ENCODE peak calls at places on chromosomes 1 and 21, in five cellular contexts. One of them, this sample, is unnamed.
A peak's percentile ranks its signal among the peaks of the same experiment; 100 is the strongest.

GRCh38 chr1:167663002-167663772 is 33.2 kb downstream of the RCSD1 start:
- DNase-seq in right lobe of liver: no peak
- DNase-seq in ovary: peak; percentile 20
- DNase-seq in stomach: no peak
- DNase-seq in transverse colon: no peak
- DNase-seq in this sample: peak; percentile 67

GRCh38 chr1:23273450-23274133 is 56.3 kb upstream of the HTR1D start:
- DNase-seq in right lobe of liver: no peak
- DNase-seq in stomach: no peak
- DNase-seq in ovary: no peak
- DNase-seq in transverse colon: no peak
- DNase-seq in this sample: peak; percentile 20

GRCh38 chr1:89519779-89520358 is 4.8 kb upstream of the LRRC8B start:
- DNase-seq in transverse colon: peak; percentile 17
- DNase-seq in stomach: no peak
- DNase-seq in right lobe of liver: no peak
- DNase-seq in ovary: no peak
- DNase-seq in this sample: peak; percentile 26

GRCh38 chr21:27423073-27423472 is 456.2 kb upstream of the ADAMTS5 start:
- DNase-seq in ovary: peak; percentile 35
- DNase-seq in transverse colon: peak; percentile 36
- DNase-seq in stomach: peak; percentile 38
- DNase-seq in right lobe of liver: no peak
- DNase-seq in this sample: peak; percentile 50

GRCh38 chr1:180260541-180260940 is 30.5 kb downstream of the LHX4 start:
- DNase-seq in transverse colon: no peak
- DNase-seq in stomach: no peak
- DNase-seq in right lobe of liver: no peak
- DNase-seq in ovary: no peak
- DNase-seq in this sample: no peak

GRCh38 chr1:246698466-246699094 is 25.6 kb upstream of the SCCPDH start:
- DNase-seq in stomach: no peak
- DNase-seq in right lobe of liver: no peak
- DNase-seq in transverse colon: no peak
- DNase-seq in ovary: no peak
- DNase-seq in this sample: no peak

GRCh38 chr1:232477728-232478127 is 152.2 kb downstream of the SIPA1L2 start:
- DNase-seq in ovary: no peak
- DNase-seq in right lobe of liver: no peak
- DNase-seq in stomach: no peak
- DNase-seq in transverse colon: no peak
- DNase-seq in this sample: peak; percentile 28

GRCh38 chr1:87556326-87556725 is 227.6 kb downstream of the LMO4 start:
- DNase-seq in ovary: no peak
- DNase-seq in transverse colon: no peak
- DNase-seq in right lobe of liver: no peak
- DNase-seq in stomach: no peak
- DNase-seq in this sample: no peak

GRCh38 chr1:197468581-197469175 is 200.6 kb downstream of the CRB1 start:
- DNase-seq in transverse colon: no peak
- DNase-seq in right lobe of liver: no peak
- DNase-seq in ovary: no peak
- DNase-seq in stomach: no peak
- DNase-seq in this sample: no peak

GRCh38 chr1:212495843-212496494 is 63.2 kb downstream of the NENF start:
- DNase-seq in right lobe of liver: no peak
- DNase-seq in transverse colon: no peak
- DNase-seq in stomach: no peak
- DNase-seq in ovary: no peak
- DNase-seq in this sample: no peak

GRCh38 chr1:66140072-66140471 is 347.4 kb downstream of the PDE4B start:
- DNase-seq in stomach: peak; percentile 38
- DNase-seq in transverse colon: peak; percentile 47
- DNase-seq in right lobe of liver: no peak
- DNase-seq in ovary: no peak
- DNase-seq in this sample: no peak

GRCh38 chr1:239361403-239361802 is 25.0 kb upstream of the CHRM3 start:
- DNase-seq in right lobe of liver: no peak
- DNase-seq in stomach: no peak
- DNase-seq in ovary: no peak
- DNase-seq in transverse colon: no peak
- DNase-seq in this sample: no peak

GRCh38 chr1:234601217-234602017 is 8.6 kb downstream of the IRF2BP2 start:
- DNase-seq in right lobe of liver: no peak
- DNase-seq in transverse colon: peak; percentile 42
- DNase-seq in ovary: no peak
- DNase-seq in stomach: no peak
- DNase-seq in this sample: no peak

GRCh38 chr1:103348136-103348535 is 177.4 kb upstream of the RNPC3 start:
- DNase-seq in stomach: no peak
- DNase-seq in transverse colon: no peak
- DNase-seq in ovary: no peak
- DNase-seq in right lobe of liver: no peak
- DNase-seq in this sample: no peak

GRCh38 chr1:101128211-101128727 is 102.7 kb upstream of the DPH5 start:
- DNase-seq in stomach: no peak
- DNase-seq in ovary: no peak
- DNase-seq in right lobe of liver: no peak
- DNase-seq in transverse colon: no peak
- DNase-seq in this sample: no peak

GRCh38 chr1:225962440-225962975 is 21.5 kb upstream of the LEFTY2 start:
- DNase-seq in ovary: no peak
- DNase-seq in stomach: peak; percentile 60
- DNase-seq in transverse colon: peak; percentile 76
- DNase-seq in right lobe of liver: no peak
- DNase-seq in this sample: no peak

GRCh38 chr1:119396982-119397381 is 18.0 kb upstream of the HSD3B2 start:
- DNase-seq in right lobe of liver: no peak
- DNase-seq in transverse colon: no peak
- DNase-seq in stomach: no peak
- DNase-seq in ovary: no peak
- DNase-seq in this sample: no peak

GRCh38 chr1:2643414-2644077 is 10.7 kb upstream of the MMEL1 start:
- DNase-seq in transverse colon: no peak
- DNase-seq in right lobe of liver: peak; percentile 52
- DNase-seq in ovary: no peak
- DNase-seq in stomach: no peak
- DNase-seq in this sample: no peak

GRCh38 chr1:85603086-85603485 is 22.5 kb downstream of the CCN1 start:
- DNase-seq in right lobe of liver: no peak
- DNase-seq in transverse colon: no peak
- DNase-seq in ovary: no peak
- DNase-seq in stomach: no peak
- DNase-seq in this sample: no peak

GRCh38 chr21:25708467-25709065 is 26.1 kb downstream of the ATP5PF start:
- DNase-seq in ovary: no peak
- DNase-seq in stomach: peak; percentile 40
- DNase-seq in right lobe of liver: no peak
- DNase-seq in transverse colon: peak; percentile 21
- DNase-seq in this sample: no peak

GRCh38 chr1:199336745-199337640 is 690.5 kb upstream of the NR5A2 start:
- DNase-seq in ovary: no peak
- DNase-seq in stomach: no peak
- DNase-seq in right lobe of liver: no peak
- DNase-seq in transverse colon: no peak
- DNase-seq in this sample: no peak

GRCh38 chr1:31733389-31734219 is 29.8 kb upstream of the COL16A1 start:
- DNase-seq in ovary: no peak
- DNase-seq in stomach: no peak
- DNase-seq in right lobe of liver: no peak
- DNase-seq in transverse colon: no peak
- DNase-seq in this sample: no peak

GRCh38 chr1:240242601-240243144 is 151.0 kb downstream of the FMN2 start:
- DNase-seq in right lobe of liver: no peak
- DNase-seq in ovary: no peak
- DNase-seq in stomach: no peak
- DNase-seq in transverse colon: no peak
- DNase-seq in this sample: no peak

GRCh38 chr1:182634306-182635072 is 30.3 kb upstream of the RGS16 start:
- DNase-seq in stomach: no peak
- DNase-seq in transverse colon: no peak
- DNase-seq in right lobe of liver: no peak
- DNase-seq in ovary: no peak
- DNase-seq in this sample: no peak

GRCh38 chr1:19208710-19209438 is 1.2 kb downstream of the UBR4 start:
- DNase-seq in right lobe of liver: no peak
- DNase-seq in ovary: no peak
- DNase-seq in transverse colon: no peak
- DNase-seq in stomach: no peak
- DNase-seq in this sample: no peak

GRCh38 chr1:228145050-228145343 is 4.7 kb upstream of the GJC2 start:
- DNase-seq in stomach: no peak
- DNase-seq in transverse colon: no peak
- DNase-seq in right lobe of liver: no peak
- DNase-seq in ovary: peak; percentile 27
- DNase-seq in this sample: no peak
- TF ChIP-seq POLR2A in stomach: no peak
- TF ChIP-seq POLR2A in transverse colon: no peak
- TF ChIP-seq POLR2A in right lobe of liver: no peak
- TF ChIP-seq POLR2A in ovary: no peak
- TF ChIP-seq POLR2A in this sample: no peak

GRCh38 chr1:16243408-16243690 is 6.4 kb upstream of the CPLANE2 start:
- DNase-seq in stomach: no peak
- DNase-seq in right lobe of liver: no peak
- DNase-seq in ovary: no peak
- DNase-seq in transverse colon: no peak
- DNase-seq in this sample: no peak

GRCh38 chr1:16242556-16243407 is 5.8 kb upstream of the CPLANE2 start:
- DNase-seq in stomach: no peak
- DNase-seq in right lobe of liver: no peak
- DNase-seq in ovary: no peak
- DNase-seq in transverse colon: peak; percentile 7
- DNase-seq in this sample: no peak

GRCh38 chr1:16245476-16246196 is 8.7 kb upstream of the CPLANE2 start:
- DNase-seq in right lobe of liver: no peak
- DNase-seq in ovary: no peak
- DNase-seq in stomach: no peak
- DNase-seq in transverse colon: no peak
- DNase-seq in this sample: no peak

GRCh38 chr1:16243936-16244649 is 7.1 kb upstream of the CPLANE2 start:
- DNase-seq in stomach: peak; percentile 89
- DNase-seq in right lobe of liver: peak; percentile 72
- DNase-seq in transverse colon: peak; percentile 85
- DNase-seq in ovary: peak; percentile 82
- DNase-seq in this sample: peak; percentile 60

DNA sequence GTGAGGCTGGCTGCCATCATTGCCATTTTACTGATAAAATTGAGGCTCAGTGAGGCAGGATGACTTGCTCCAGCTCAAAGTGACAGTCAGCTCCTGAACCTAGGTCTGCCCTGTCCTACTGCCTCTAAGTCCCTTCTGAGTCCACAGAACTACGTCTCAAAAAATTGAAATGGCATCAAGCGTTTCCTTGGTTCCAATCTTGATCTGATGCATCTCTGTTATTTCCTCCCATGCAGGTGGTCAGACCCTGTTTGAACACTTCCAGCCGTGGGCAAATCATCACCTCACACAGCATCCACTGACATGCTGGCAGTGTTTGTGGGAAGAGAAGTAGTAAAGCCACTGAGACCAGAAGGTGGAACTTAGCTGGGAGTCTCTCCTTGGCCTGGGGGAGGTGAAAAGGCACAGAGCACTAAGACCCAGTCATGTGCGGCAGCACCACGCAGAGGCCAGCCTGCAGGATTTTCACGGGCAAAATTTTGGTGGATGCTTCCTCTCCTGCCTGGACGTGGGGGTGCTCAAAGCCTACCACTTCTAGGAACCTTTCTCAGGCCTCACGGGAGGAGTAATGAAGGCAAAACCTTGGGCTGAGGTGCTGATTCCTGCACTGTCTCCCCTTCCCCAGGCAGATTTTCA is 7.8 kb upstream of the CPLANE2 start:
- DNase-seq in ovary: no peak
- DNase-seq in stomach: no peak
- DNase-seq in transverse colon: no peak
- DNase-seq in right lobe of liver: no peak
- DNase-seq in this sample: no peak
- TF ChIP-seq POLR2A in ovary: no peak
- TF ChIP-seq POLR2A in stomach: no peak
- TF ChIP-seq POLR2A in transverse colon: no peak
- TF ChIP-seq POLR2A in right lobe of liver: no peak
- TF ChIP-seq POLR2A in this sample: no peak

GRCh38 chr1:110209715-110210603 is at the start of gene KCNC4:
- DNase-seq in right lobe of liver: peak; percentile 87
- DNase-seq in transverse colon: peak; percentile 93
- DNase-seq in ovary: peak; percentile 86
- DNase-seq in stomach: peak; percentile 88
- DNase-seq in this sample: peak; percentile 95
- TF ChIP-seq POLR2A in right lobe of liver: no peak
- TF ChIP-seq POLR2A in transverse colon: peak; percentile 8
- TF ChIP-seq POLR2A in ovary: peak; percentile 35
- TF ChIP-seq POLR2A in stomach: no peak
- TF ChIP-seq POLR2A in this sample: peak; percentile 19

GRCh38 chr1:109790735-109791494 is 27.2 kb upstream of the EPS8L3 start:
- DNase-seq in right lobe of liver: peak; percentile 70
- DNase-seq in ovary: no peak
- DNase-seq in stomach: peak; percentile 43
- DNase-seq in transverse colon: peak; percentile 60
- DNase-seq in this sample: no peak
- TF ChIP-seq POLR2A in right lobe of liver: no peak
- TF ChIP-seq POLR2A in ovary: no peak
- TF ChIP-seq POLR2A in stomach: no peak
- TF ChIP-seq POLR2A in transverse colon: no peak
- TF ChIP-seq POLR2A in this sample: no peak

GRCh38 chr1:224356685-224357625 is at the start of gene CNIH4:
- DNase-seq in transverse colon: peak; percentile 92
- DNase-seq in stomach: peak; percentile 89
- DNase-seq in right lobe of liver: peak; percentile 94
- DNase-seq in ovary: peak; percentile 88
- DNase-seq in this sample: peak; percentile 91
- TF ChIP-seq POLR2A in transverse colon: peak; percentile 89
- TF ChIP-seq POLR2A in stomach: no peak
- TF ChIP-seq POLR2A in right lobe of liver: peak; percentile 81
- TF ChIP-seq POLR2A in ovary: peak; percentile 80
- TF ChIP-seq POLR2A in this sample: peak; percentile 97

This sample was measured in H54.